ENCODE peak calls at places on chromosomes 2 and 18, in five cellular contexts. G, U, E, S and W are unnamed samples.

GRCh38 chr18:41972067-41973000 is 17.3 kb downstream of the PIK3C3 start:
- DNase-seq in G (no peak), S (no peak), E (no peak), U (no peak), W (no peak)

GRCh38 chr2:168660859-168661258 is 141.6 kb upstream of the NOSTRIN start:
- DNase-seq in E (no peak), U (no peak), S (no peak), G (no peak), W (peak)

GRCh38 chr2:197182668-197183067 is 127.9 kb downstream of the ANKRD44 start:
- DNase-seq in E (no peak), G (no peak), U (no peak), S (no peak), W (no peak)

GRCh38 chr2:78739282-78739681 is 286.2 kb upstream of the REG3G start:
- DNase-seq in G (no peak), S (no peak), E (no peak), U (no peak), W (no peak)

GRCh38 chr2:86274265-86274917 is 63.0 kb downstream of the REEP1 start:
- DNase-seq in G (peak), U (peak), E (peak), S (no peak), W (no peak)

GRCh38 chr18:62979172-62979571 is 263.8 kb downstream of the PHLPP1 start:
- DNase-seq in E (peak), S (no peak), G (peak), U (no peak), W (no peak)

GRCh38 chr18:59200787-59201186 is 19.2 kb upstream of the GRP start:
- DNase-seq in S (no peak), G (peak), U (peak), E (peak), W (no peak)

GRCh38 chr2:241014764-241015163 is 16.3 kb downstream of the SNED1 start:
- DNase-seq in S (no peak), G (no peak), U (no peak), E (no peak), W (no peak)

GRCh38 chr2:165408191-165408590 is 61.3 kb upstream of the CSRNP3 start:
- DNase-seq in G (no peak), U (no peak), S (no peak), E (no peak), W (no peak)

GRCh38 chr2:43341959-43342757 is 115.8 kb upstream of the ZFP36L2 start:
- DNase-seq in G (no peak), S (no peak), E (no peak), U (no peak), W (no peak)

GRCh38 chr2:1856922-1857321 is 112.6 kb upstream of the PXDN start:
- DNase-seq in U (no peak), S (peak), E (no peak), G (peak), W (no peak)

GRCh38 chr2:128390256-128390990 is 71.8 kb upstream of the HS6ST1 start:
- DNase-seq in U (no peak), G (no peak), E (no peak), S (no peak), W (no peak)

GRCh38 chr2:232537079-232537478 is 2.4 kb upstream of the CHRNG start:
- DNase-seq in G (no peak), E (no peak), S (peak), U (no peak), W (peak)

GRCh38 chr2:120466704-120467054 is 120.7 kb downstream of the INHBB start:
- DNase-seq in E (no peak), S (no peak), G (peak), U (no peak), W (no peak)

GRCh38 chr2:109609352-109610024 is 4.3 kb downstream of the SEPTIN10 start:
- DNase-seq in G (peak), S (no peak), U (peak), E (peak), W (no peak)

GRCh38 chr18:7822435-7823425 is 255.6 kb downstream of the PTPRM start:
- DNase-seq in S (no peak), G (no peak), U (no peak), E (no peak), W (peak)

GRCh38 chr18:58098706-58099105 is 54.7 kb downstream of the NEDD4L start:
- DNase-seq in G (no peak), E (no peak), S (no peak), U (no peak), W (no peak)

GRCh38 chr2:201643216-201643651 is at the start of gene TMEM237:
- DNase-seq in G (peak), E (peak), S (no peak), U (peak), W (peak)

GRCh38 chr2:129876576-129876975 is 102.9 kb upstream of the RAB6C start:
- DNase-seq in U (no peak), E (no peak), S (no peak), G (no peak), W (no peak)

GRCh38 chr2:189210250-189211075 is 30.9 kb upstream of the COL5A2 start:
- DNase-seq in E (peak), S (peak), G (peak), U (peak), W (no peak)

GRCh38 chr2:228875152-228875875 is 395.8 kb downstream of the PID1 start:
- DNase-seq in U (no peak), E (peak), S (no peak), G (peak), W (no peak)

GRCh38 chr2:25707927-25708326 is 34.5 kb upstream of the DTNB start:
- DNase-seq in S (no peak), E (no peak), G (no peak), U (no peak), W (no peak)

GRCh38 chr2:45849491-45850283 is 198.2 kb downstream of the PRKCE start:
- DNase-seq in E (peak), G (peak), S (no peak), U (no peak), W (no peak)

GRCh38 chr18:8841781-8842485 is 136.6 kb downstream of the MTCL1 start:
- DNase-seq in G (peak), U (no peak), E (peak), S (no peak), W (no peak)

GRCh38 chr2:218332920-218333645 is 23.6 kb upstream of the CATIP start:
- DNase-seq in S (peak), G (no peak), U (no peak), E (no peak), W (no peak)

GRCh38 chr2:194060269-194060668 is 1596.8 kb upstream of the SLC39A10 start:
- DNase-seq in S (no peak), U (no peak), G (no peak), E (no peak), W (no peak)

GRCh38 chr2:198054299-198054698 is 249.9 kb downstream of the PLCL1 start:
- DNase-seq in G (peak), S (peak), E (peak), U (peak), W (peak)

GRCh38 chr2:219521066-219521880 is 7.0 kb downstream of the ASIC4 start:
- DNase-seq in G (peak), E (no peak), S (peak), U (no peak), W (peak)

GRCh38 chr18:69557246-69557781 is 156.6 kb downstream of the DOK6 start:
- DNase-seq in G (no peak), U (no peak), S (no peak), E (no peak), W (peak)

GRCh38 chr18:9615280-9615797 is 980 bp upstream of the PPP4R1 start:
- DNase-seq in S (no peak), U (no peak), G (no peak), E (no peak), W (no peak)

GRCh38 chr2:212537311-212538155 is 1.1 kb downstream of the ERBB4 start:
- DNase-seq in U (no peak), S (no peak), E (no peak), G (peak), W (peak)

GRCh38 chr2:1649103-1649870 is 95.0 kb downstream of the PXDN start:
- DNase-seq in E (no peak), U (no peak), G (no peak), S (no peak), W (no peak)

DNA sequence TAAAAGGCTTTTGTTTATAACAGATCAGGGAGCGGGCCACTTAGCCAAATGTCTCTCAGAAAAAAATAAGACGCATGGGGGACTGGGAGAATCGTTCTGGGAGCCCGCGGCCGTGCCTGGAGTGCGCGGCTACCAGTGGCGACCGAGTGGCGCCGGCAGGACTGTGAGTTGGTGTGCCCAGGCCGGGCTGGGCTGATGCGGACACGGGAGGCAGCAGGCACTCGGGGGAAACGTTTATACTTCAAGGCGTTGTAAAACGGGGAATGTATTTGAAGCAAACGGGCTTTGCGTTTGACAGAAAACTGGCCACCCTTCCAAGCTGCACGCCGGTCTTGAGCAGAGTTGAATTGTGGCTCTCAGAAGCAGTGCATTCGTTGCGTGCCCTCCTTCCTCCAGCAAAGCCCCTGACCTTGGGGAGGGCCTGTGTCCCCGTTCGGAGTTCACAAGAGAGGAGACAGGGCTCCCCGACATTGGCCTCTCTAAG is 4.6 kb upstream of the HOXD10 start:
- DNase-seq in E (no peak), S (no peak), G (peak), U (no peak), W (no peak)
- TF ChIP-seq EZH2 in E (no peak), S (no peak), G (no peak), U (no peak), W (peak)

GRCh38 chr2:70553334-70553583 is 367 bp downstream of the TGFA start:
- DNase-seq in S (no peak), E (peak), G (no peak), U (no peak), W (no peak)

GRCh38 chr2:70554338-70554892 is 789 bp upstream of the TGFA start:
- DNase-seq in G (no peak), U (no peak), E (no peak), S (no peak), W (no peak)

GRCh38 chr2:70552501-70553333 is 909 bp downstream of the TGFA start:
- DNase-seq in S (no peak), E (peak), U (no peak), G (peak), W (peak)

GRCh38 chr2:70551156-70551555 is 2.5 kb downstream of the TGFA start:
- DNase-seq in E (no peak), U (no peak), S (no peak), G (no peak), W (no peak)

GRCh38 chr2:70553584-70554337 is at the start of gene TGFA:
- DNase-seq in U (peak), G (peak), E (peak), S (peak), W (peak)
- TF ChIP-seq EZH2 in U (no peak), G (no peak), E (no peak), S (no peak), W (peak)

GRCh38 chr2:19361325-19361990 is 3.0 kb upstream of the OSR1 start:
- DNase-seq in G (peak), E (no peak), U (no peak), S (no peak), W (peak)

GRCh38 chr2:19359456-19359855 is 1.0 kb upstream of the OSR1 start:
- DNase-seq in E (no peak), G (no peak), S (no peak), U (no peak), W (no peak)

GRCh38 chr2:19359021-19359357 is 566 bp upstream of the OSR1 start:
- DNase-seq in S (no peak), U (no peak), E (no peak), G (no peak), W (no peak)

GRCh38 chr2:19360881-19361321 is 2.5 kb upstream of the OSR1 start:
- DNase-seq in U (no peak), S (no peak), G (no peak), E (no peak), W (peak)

DNA sequence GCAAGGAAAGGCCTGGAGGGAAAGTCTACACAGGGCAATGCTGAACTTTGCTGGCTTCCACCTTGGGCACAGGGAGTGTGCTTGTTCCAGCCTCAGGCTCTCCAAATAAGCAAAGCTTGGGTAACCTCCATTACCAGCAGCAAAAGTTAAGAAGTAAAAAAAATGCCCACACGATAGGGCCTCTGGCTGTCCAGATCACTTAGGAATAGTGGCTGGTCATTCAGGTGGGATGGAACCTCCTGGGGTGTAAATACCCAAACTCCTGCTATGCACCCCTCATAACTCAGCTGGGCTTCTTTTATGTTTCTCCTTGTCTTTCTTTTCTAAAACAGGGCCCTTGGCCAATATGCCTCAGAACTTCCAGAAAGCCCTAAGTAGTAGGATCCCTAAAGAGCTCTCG is 1.8 kb upstream of the OSR1 start:
- DNase-seq in S (no peak), G (no peak), U (no peak), E (no peak), W (no peak)
- TF ChIP-seq EZH2 in S (no peak), G (no peak), U (no peak), E (no peak), W (no peak)

DNA sequence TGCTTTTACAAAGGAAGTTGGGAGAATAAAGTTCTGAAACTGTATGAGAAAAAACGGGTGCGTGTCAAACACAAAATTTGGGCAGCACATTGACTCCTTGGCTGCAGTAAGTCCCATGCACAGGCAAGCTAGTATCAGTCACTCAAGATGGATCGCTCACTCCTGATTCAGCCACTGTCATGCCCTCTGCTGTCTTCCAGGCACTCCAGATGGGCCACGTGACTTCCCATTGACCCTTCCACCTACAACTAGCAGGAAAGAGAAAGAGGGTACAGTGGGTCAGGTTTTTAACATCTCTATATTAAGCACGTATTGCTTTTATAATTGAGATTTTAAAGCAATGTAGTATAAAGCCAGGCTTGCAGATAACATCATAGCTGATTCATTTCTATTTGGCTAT is 8.6 kb downstream of the ARHGEF33 start:
- DNase-seq in S (no peak), E (no peak), U (no peak), G (no peak), W (no peak)
- TF ChIP-seq EZH2 in S (no peak), E (no peak), U (no peak), G (no peak), W (no peak)

GRCh38 chr2:107986278-107987217 is at the start of gene SLC5A7:
- DNase-seq in E (no peak), U (no peak), S (no peak), G (no peak), W (peak)
- TF ChIP-seq EZH2 in E (no peak), U (no peak), S (no peak), G (no peak), W (peak)

DNA sequence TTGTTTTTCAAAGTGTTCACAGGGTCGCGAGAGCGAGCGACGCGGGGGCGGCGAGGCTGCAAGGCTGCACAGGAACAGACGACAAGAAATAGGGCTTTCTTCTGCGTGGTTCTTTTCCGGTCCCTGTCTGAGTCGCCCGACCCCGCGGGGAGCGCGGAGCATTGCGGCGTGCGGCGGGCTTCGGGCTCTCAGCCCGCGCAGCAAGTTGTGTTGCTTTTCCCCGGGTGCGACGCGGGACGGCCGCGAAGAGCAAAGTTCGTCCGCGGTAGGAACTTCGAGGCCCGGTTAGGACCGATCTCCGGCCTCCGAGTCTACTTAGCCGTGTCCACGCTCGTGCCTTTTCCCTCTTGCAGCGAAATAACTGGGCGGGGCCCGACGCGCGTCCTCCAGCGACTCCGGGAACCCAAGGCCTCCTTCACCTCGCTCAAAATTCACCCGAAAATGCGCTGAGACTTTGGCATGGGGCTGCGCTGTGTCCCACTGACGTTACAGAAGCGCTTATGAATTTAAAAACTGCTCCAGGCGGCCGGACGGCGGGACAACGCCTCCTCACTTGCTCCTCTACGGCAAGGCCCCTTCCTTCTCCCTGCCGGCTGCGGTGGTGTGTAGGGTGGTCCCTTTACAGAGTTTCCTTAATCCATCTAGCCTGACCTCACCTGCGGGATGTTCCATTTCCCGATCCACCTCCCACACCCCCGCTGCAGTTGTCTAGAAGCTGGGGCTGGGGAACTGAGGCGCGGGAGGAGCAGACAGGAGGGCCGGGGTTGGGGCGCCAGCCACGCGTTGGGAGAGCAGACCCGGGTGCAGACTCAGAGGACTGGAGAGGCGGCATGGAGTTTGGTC is 1.5 kb upstream of the BCL2L11 start:
- DNase-seq in G (peak), S (no peak), E (no peak), U (no peak), W (peak)
- TF ChIP-seq EZH2 in G (peak), S (no peak), E (no peak), U (no peak), W (peak)

GRCh38 chr2:239548965-239549595 is 148.3 kb upstream of the HDAC4 start:
- DNase-seq in G (no peak), U (no peak), E (no peak), S (no peak), W (no peak)
- TF ChIP-seq EZH2 in G (no peak), U (no peak), E (no peak), S (no peak), W (no peak)

GRCh38 chr2:26942543-26943295 is 27.7 kb upstream of the MAPRE3 start:
- DNase-seq in G (peak), U (peak), E (peak), S (peak), W (peak)
- TF ChIP-seq EZH2 in G (no peak), U (no peak), E (no peak), S (no peak), W (no peak)

DNA sequence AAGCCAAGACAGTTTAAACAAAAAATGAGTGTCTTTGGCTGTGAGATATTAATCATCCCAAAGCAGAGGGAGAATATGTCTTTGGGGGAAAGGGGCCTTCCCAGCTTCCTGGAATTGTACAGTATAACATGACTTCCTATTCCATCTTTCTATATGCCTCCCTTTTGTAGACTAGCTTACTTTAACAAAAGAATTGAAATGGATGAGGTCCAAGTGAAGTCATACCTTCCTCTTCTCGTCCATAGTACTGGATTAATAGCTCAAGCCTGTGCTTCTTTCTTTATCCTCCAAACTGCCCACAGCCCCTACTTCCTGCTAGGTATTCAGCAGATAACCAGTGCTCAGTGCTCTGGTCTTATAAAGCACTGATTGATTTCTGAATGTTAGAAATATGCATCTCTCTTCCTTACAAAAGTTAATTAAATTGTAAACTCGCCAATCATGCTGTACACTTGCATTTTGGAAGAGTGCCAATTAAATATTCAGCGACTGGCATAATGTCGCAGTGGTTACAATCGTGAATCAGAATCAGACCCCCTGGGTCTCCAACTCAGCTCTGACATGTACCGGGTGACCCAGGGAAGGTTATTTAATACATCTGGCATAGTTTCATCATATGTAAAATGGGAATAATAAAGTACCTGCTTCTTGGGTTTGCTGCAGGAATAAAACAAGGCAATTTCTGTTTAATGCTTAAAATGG is 325.1 kb downstream of the RND3 start:
- DNase-seq in E (no peak), U (no peak), G (no peak), S (no peak), W (no peak)
- TF ChIP-seq EZH2 in E (no peak), U (no peak), G (no peak), S (no peak), W (no peak)